ENCODE peak calls at places on chromosomes 3 and 15, in seven cellular contexts. W is choroid plexus epithelial cell; O is amniotic stem cell; Y is stimulated activated CD8-positive, alpha-beta memory T cell treated with anti-CD3 and anti-CD28 coated beads, Interleukin-12 subunit alpha, Interleukin-12 subunit beta, amount 100 ng/mL, for 4 hours; F is EL; D is fibroblast of the aortic adventitia; P is HTR-8/SVneo. H is an unnamed sample.
A peak's percentile ranks its signal among the peaks of the same experiment; 100 is the strongest.

GRCh38 chr3:66280304-66280703 is 59.5 kb downstream of the SLC25A26 start:
- DNase-seq in W (peak; percentile 81), O (no peak), Y (no peak), F (no peak), D (no peak), P (no peak), H (no peak)

GRCh38 chr3:71111784-71112440 is 471.6 kb downstream of the FOXP1 start:
- DNase-seq in W (peak; percentile 87), O (peak; percentile 66), Y (no peak), F (peak; percentile 93), D (peak; percentile 84), P (peak; percentile 32), H (no peak)

GRCh38 chr3:117567903-117568302 is 858.3 kb downstream of the TUSC7 start:
- DNase-seq in W (peak; percentile 3), O (no peak), Y (no peak), F (no peak), D (no peak), P (no peak), H (no peak)

GRCh38 chr3:57557088-57557537 is 1.0 kb downstream of the PDE12 start:
- DNase-seq in W (peak; percentile 58), O (no peak), Y (peak; percentile 4), F (peak; percentile 57), D (peak; percentile 31), P (peak; percentile 27), H (peak; percentile 24)

GRCh38 chr3:141506071-141506470 is 19.2 kb downstream of the RASA2 start:
- DNase-seq in W (no peak), O (no peak), Y (no peak), F (no peak), D (no peak), P (no peak), H (no peak)

GRCh38 chr3:14175383-14176037 is 2.9 kb downstream of the XPC start:
- DNase-seq in W (peak; percentile 19), O (no peak), Y (no peak), F (peak; percentile 48), D (peak; percentile 30), P (no peak), H (peak; percentile 86)

GRCh38 chr3:129432671-129433070 is 4.2 kb upstream of the EFCAB12 start:
- DNase-seq in W (no peak), O (no peak), Y (no peak), F (no peak), D (no peak), P (no peak), H (no peak)

GRCh38 chr3:46974421-46975227 is 1.9 kb downstream of the CCDC12 start:
- DNase-seq in W (no peak), O (no peak), Y (no peak), F (no peak), D (no peak), P (no peak), H (no peak)

GRCh38 chr3:189981668-189982067 is 139.0 kb downstream of the P3H2 start:
- DNase-seq in W (peak; percentile 72), O (peak; percentile 32), Y (no peak), F (peak; percentile 97), D (peak; percentile 98), P (peak; percentile 61), H (peak; percentile 84)

GRCh38 chr15:77097317-77097721 is 26.4 kb upstream of the TSPAN3 start:
- DNase-seq in W (no peak), O (no peak), Y (no peak), F (no peak), D (no peak), P (no peak), H (no peak)

GRCh38 chr3:157134620-157135191 is 25.2 kb downstream of the CCNL1 start:
- DNase-seq in W (no peak), O (no peak), Y (no peak), F (no peak), D (peak; percentile 85), P (no peak), H (peak; percentile 79)

GRCh38 chr15:39499701-39500100 is 81.2 kb upstream of the THBS1 start:
- DNase-seq in W (no peak), O (no peak), Y (no peak), F (peak; percentile 15), D (no peak), P (no peak), H (no peak)

GRCh38 chr15:85897818-85898717 is 103.3 kb upstream of the KLHL25 start:
- DNase-seq in W (no peak), O (no peak), Y (no peak), F (no peak), D (no peak), P (no peak), H (peak; percentile 27)

GRCh38 chr3:53045107-53045783 is 628 bp downstream of the SFMBT1 start:
- DNase-seq in W (peak; percentile 36), O (peak; percentile 42), Y (peak; percentile 45), F (peak; percentile 60), D (peak; percentile 27), P (peak; percentile 43), H (peak; percentile 64)

GRCh38 chr3:36394176-36394575 is 13.9 kb downstream of the STAC start:
- DNase-seq in W (peak; percentile 37), O (no peak), Y (no peak), F (no peak), D (peak; percentile 82), P (no peak), H (no peak)

GRCh38 chr3:155884292-155884691 is 13.8 kb downstream of the GMPS start:
- DNase-seq in W (no peak), O (no peak), Y (no peak), F (no peak), D (no peak), P (no peak), H (no peak)

GRCh38 chr3:140395134-140396075 is 282.5 kb upstream of the TRIM42 start:
- DNase-seq in W (peak; percentile 29), O (no peak), Y (no peak), F (no peak), D (no peak), P (no peak), H (peak; percentile 81)

GRCh38 chr3:126259411-126260391 is 79.3 kb upstream of the ALDH1L1 start:
- DNase-seq in W (peak; percentile 53), O (no peak), Y (no peak), F (peak; percentile 27), D (peak; percentile 40), P (peak; percentile 34), H (no peak)

GRCh38 chr3:184117649-184118048 is 17.5 kb upstream of the EIF2B5 start:
- DNase-seq in W (no peak), O (no peak), Y (no peak), F (no peak), D (no peak), P (no peak), H (no peak)

GRCh38 chr3:94036909-94037507 is 8.6 kb upstream of the STX19 start:
- DNase-seq in W (peak; percentile 70), O (no peak), Y (no peak), F (peak; percentile 63), D (peak; percentile 48), P (peak; percentile 18), H (peak; percentile 38)

GRCh38 chr3:122416966-122417365 is 1.1 kb upstream of the WDR5B start:
- DNase-seq in W (peak; percentile 26), O (no peak), Y (no peak), F (peak; percentile 8), D (peak; percentile 15), P (no peak), H (peak; percentile 11)

GRCh38 chr3:103904991-103905390 is 1461.7 kb upstream of the ALCAM start:
- DNase-seq in W (no peak), O (no peak), Y (no peak), F (no peak), D (no peak), P (no peak), H (no peak)

GRCh38 chr15:77673801-77674317 is 41.1 kb upstream of the LINGO1 start:
- DNase-seq in W (no peak), O (no peak), Y (no peak), F (no peak), D (no peak), P (no peak), H (no peak)

GRCh38 chr15:74167891-74168331 is 5.6 kb upstream of the ISLR start:
- DNase-seq in W (no peak), O (no peak), Y (no peak), F (no peak), D (no peak), P (no peak), H (peak; percentile 27)

GRCh38 chr3:133264920-133265319 is 134.9 kb upstream of the BFSP2 start:
- DNase-seq in W (no peak), O (no peak), Y (no peak), F (no peak), D (no peak), P (no peak), H (peak; percentile 30)

GRCh38 chr3:97821413-97821809 is 400 bp upstream of the CRYBG3 start:
- DNase-seq in W (peak; percentile 77), O (no peak), Y (no peak), F (no peak), D (peak; percentile 49), P (peak; percentile 13), H (no peak)

GRCh38 chr3:187746479-187747335 is 1.4 kb upstream of the BCL6 start:
- DNase-seq in W (peak; percentile 67), O (no peak), Y (no peak), F (peak; percentile 48), D (peak; percentile 73), P (no peak), H (peak; percentile 62)

GRCh38 chr3:23923786-23924185 is 6.9 kb downstream of the RPL15 start:
- DNase-seq in W (peak; percentile 85), O (no peak), Y (no peak), F (peak; percentile 50), D (peak; percentile 49), P (no peak), H (peak; percentile 81)

GRCh38 chr3:55690746-55691540 is 203.8 kb upstream of the WNT5A start:
- DNase-seq in W (no peak), O (no peak), Y (no peak), F (no peak), D (no peak), P (no peak), H (no peak)

GRCh38 chr3:32175607-32176197 is 62.8 kb upstream of the CMTM8 start:
- DNase-seq in W (peak; percentile 80), O (peak; percentile 69), Y (no peak), F (peak; percentile 62), D (peak; percentile 73), P (peak; percentile 57), H (peak; percentile 73)

GRCh38 chr15:40047413-40048154 is 8.6 kb upstream of the SRP14 start:
- DNase-seq in W (peak; percentile 91), O (no peak), Y (peak; percentile 38), F (peak; percentile 83), D (peak; percentile 50), P (no peak), H (no peak)

GRCh38 chr15:67189326-67190051 is 65.0 kb downstream of the AAGAB start:
- DNase-seq in W (no peak), O (no peak), Y (no peak), F (no peak), D (peak; percentile 94), P (no peak), H (no peak)

GRCh38 chr15:66760968-66761722 is 59.1 kb downstream of the SMAD6 start:
- DNase-seq in W (peak; percentile 45), O (no peak), Y (no peak), F (no peak), D (peak; percentile 65), P (no peak), H (no peak)

GRCh38 chr15:74613953-74614743 is 1.5 kb upstream of the CLK3 start:
- DNase-seq in W (no peak), O (no peak), Y (no peak), F (no peak), D (no peak), P (peak; percentile 92), H (no peak)

GRCh38 chr3:115245437-115245836 is 98.3 kb upstream of the ZBTB20 start:
- DNase-seq in W (peak; percentile 86), O (peak; percentile 72), Y (no peak), F (peak; percentile 94), D (peak; percentile 97), P (peak; percentile 65), H (peak; percentile 88)

H was measured in myocyte.